ENCODE peak calls at places on chromosomes 12 and 14, in seven cellular contexts. Q is AG04449; Z is activated T-helper 1 cell treated with anti-CD3 and anti-CD28 coated beads, Interleukin-2, amount 50 U/mL, for 16 hours; S is anterior cingulate cortex; T is lower leg skin; P is D341Med; M is frontal cortex. G is an unnamed sample.

GRCh38 chr12:113818833-113819232 is 147.3 kb downstream of the RBM19 start:
- DNase-seq in Q (no peak), Z (no peak), S (no peak), T (no peak), P (peak), M (no peak), G (no peak)

GRCh38 chr14:90511795-90512331 is 115.0 kb downstream of the CALM1 start:
- DNase-seq in Q (no peak), Z (no peak), S (no peak), T (no peak), P (no peak), M (no peak), G (no peak)

GRCh38 chr12:93883436-93884154 is 206.4 kb downstream of the CRADD start:
- DNase-seq in Q (peak), Z (no peak), S (no peak), T (no peak), P (no peak), M (no peak), G (no peak)

GRCh38 chr12:121801601-121802484 is 2.0 kb upstream of the SETD1B start:
- DNase-seq in Q (no peak), Z (no peak), S (no peak), T (no peak), P (no peak), M (no peak), G (no peak)

GRCh38 chr14:89214221-89214965 is 202.6 kb downstream of the FOXN3 start:
- DNase-seq in Q (no peak), Z (no peak), S (peak), T (peak), P (no peak), M (peak), G (no peak)

GRCh38 chr14:78933948-78934524 is 763.9 kb downstream of the NRXN3 start:
- DNase-seq in Q (no peak), Z (no peak), S (no peak), T (no peak), P (peak), M (peak), G (no peak)

GRCh38 chr12:52204095-52204930 is 12.5 kb upstream of the KRT80 start:
- DNase-seq in Q (no peak), Z (no peak), S (no peak), T (no peak), P (no peak), M (no peak), G (no peak)

GRCh38 chr14:102822311-102822863 is 45.1 kb downstream of the TRAF3 start:
- DNase-seq in Q (no peak), Z (peak), S (no peak), T (no peak), P (no peak), M (no peak), G (no peak)

GRCh38 chr14:91827746-91828145 is 39.6 kb downstream of the TC2N start:
- DNase-seq in Q (no peak), Z (no peak), S (no peak), T (no peak), P (no peak), M (no peak), G (no peak)

GRCh38 chr14:70788893-70789292 is 20.4 kb downstream of the MAP3K9 start:
- DNase-seq in Q (no peak), Z (no peak), S (no peak), T (no peak), P (no peak), M (no peak), G (no peak)

GRCh38 chr12:52052471-52053186 is 1.4 kb downstream of the NR4A1 start:
- DNase-seq in Q (no peak), Z (no peak), S (no peak), T (no peak), P (no peak), M (no peak), G (no peak)

GRCh38 chr12:120363274-120363855 is 5.6 kb downstream of the MSI1 start:
- DNase-seq in Q (no peak), Z (no peak), S (no peak), T (no peak), P (peak), M (no peak), G (no peak)

GRCh38 chr12:76820888-76821482 is 57.1 kb downstream of the ZDHHC17 start:
- DNase-seq in Q (no peak), Z (no peak), S (no peak), T (no peak), P (peak), M (peak), G (no peak)

GRCh38 chr14:54420478-54421116 is 20.6 kb downstream of the CNIH1 start:
- DNase-seq in Q (no peak), Z (no peak), S (no peak), T (no peak), P (peak), M (no peak), G (no peak)

GRCh38 chr14:93100570-93100969 is 15.2 kb downstream of the ITPK1 start:
- DNase-seq in Q (no peak), Z (no peak), S (no peak), T (no peak), P (no peak), M (no peak), G (no peak)

GRCh38 chr14:100629696-100630095 is 42.5 kb upstream of the BEGAIN start:
- DNase-seq in Q (no peak), Z (no peak), S (peak), T (no peak), P (no peak), M (no peak), G (no peak)

GRCh38 chr14:55103005-55103640 is 25.9 kb upstream of the LGALS3 start:
- DNase-seq in Q (peak), Z (peak), S (no peak), T (peak), P (no peak), M (no peak), G (peak)

GRCh38 chr14:60317609-60318008 is 68.6 kb downstream of the PPM1A start:
- DNase-seq in Q (no peak), Z (no peak), S (no peak), T (no peak), P (no peak), M (no peak), G (no peak)

GRCh38 chr12:30840715-30841114 is 85.8 kb upstream of the TSPAN11 start:
- DNase-seq in Q (no peak), Z (no peak), S (no peak), T (no peak), P (no peak), M (no peak), G (no peak)